ENCODE peak calls at places on chromosomes 7 and 10, in nine cellular contexts. One of them, this sample, is unnamed.

GRCh38 chr10:67936416-67936815 is 52.0 kb downstream of the SIRT1 start:
- DNase-seq in germinal center: no peak
- DNase-seq in H9: no peak
- DNase-seq in astrocyte: peak
- DNase-seq in sciatic nerve: no peak
- DNase-seq in CD4-positive, alpha-beta T cell: no peak
- DNase-seq in RWPE1: no peak
- DNase-seq in AG08396: no peak
- DNase-seq in NCI-H1694 treated with DMSO at 0.1 percent for 48 hours: no peak
- DNase-seq in this sample: no peak

GRCh38 chr10:91514684-91515253 is 104.6 kb downstream of the HECTD2 start:
- DNase-seq in germinal center: no peak
- DNase-seq in H9: no peak
- DNase-seq in astrocyte: peak
- DNase-seq in sciatic nerve: no peak
- DNase-seq in CD4-positive, alpha-beta T cell: no peak
- DNase-seq in RWPE1: no peak
- DNase-seq in AG08396: no peak
- DNase-seq in NCI-H1694 treated with DMSO at 0.1 percent for 48 hours: no peak
- DNase-seq in this sample: no peak

GRCh38 chr10:50347394-50347802 is 96.1 kb upstream of the ASAH2 start:
- DNase-seq in germinal center: no peak
- DNase-seq in H9: no peak
- DNase-seq in astrocyte: no peak
- DNase-seq in sciatic nerve: no peak
- DNase-seq in CD4-positive, alpha-beta T cell: no peak
- DNase-seq in RWPE1: no peak
- DNase-seq in AG08396: no peak
- DNase-seq in NCI-H1694 treated with DMSO at 0.1 percent for 48 hours: no peak
- DNase-seq in this sample: peak

GRCh38 chr7:100019908-100020307 is 4.5 kb downstream of the ZKSCAN1 start:
- DNase-seq in germinal center: no peak
- DNase-seq in H9: no peak
- DNase-seq in astrocyte: no peak
- DNase-seq in sciatic nerve: no peak
- DNase-seq in CD4-positive, alpha-beta T cell: no peak
- DNase-seq in RWPE1: no peak
- DNase-seq in AG08396: no peak
- DNase-seq in NCI-H1694 treated with DMSO at 0.1 percent for 48 hours: no peak
- DNase-seq in this sample: no peak

GRCh38 chr7:2230882-2231281 is 1.9 kb downstream of the MAD1L1 start:
- DNase-seq in germinal center: no peak
- DNase-seq in H9: no peak
- DNase-seq in astrocyte: no peak
- DNase-seq in sciatic nerve: no peak
- DNase-seq in CD4-positive, alpha-beta T cell: no peak
- DNase-seq in RWPE1: no peak
- DNase-seq in AG08396: no peak
- DNase-seq in NCI-H1694 treated with DMSO at 0.1 percent for 48 hours: no peak
- DNase-seq in this sample: no peak

GRCh38 chr7:132290021-132290420 is 286.2 kb downstream of the PLXNA4 start:
- DNase-seq in germinal center: no peak
- DNase-seq in H9: no peak
- DNase-seq in astrocyte: no peak
- DNase-seq in sciatic nerve: no peak
- DNase-seq in CD4-positive, alpha-beta T cell: no peak
- DNase-seq in RWPE1: no peak
- DNase-seq in AG08396: no peak
- DNase-seq in NCI-H1694 treated with DMSO at 0.1 percent for 48 hours: no peak
- DNase-seq in this sample: no peak

GRCh38 chr7:115208710-115209540 is 287.0 kb downstream of the MDFIC start:
- DNase-seq in germinal center: no peak
- DNase-seq in H9: no peak
- DNase-seq in astrocyte: no peak
- DNase-seq in sciatic nerve: no peak
- DNase-seq in CD4-positive, alpha-beta T cell: no peak
- DNase-seq in RWPE1: no peak
- DNase-seq in AG08396: no peak
- DNase-seq in NCI-H1694 treated with DMSO at 0.1 percent for 48 hours: no peak
- DNase-seq in this sample: no peak

GRCh38 chr10:21423850-21424249 is 101.6 kb downstream of the SKIDA1 start:
- DNase-seq in germinal center: no peak
- DNase-seq in H9: no peak
- DNase-seq in astrocyte: no peak
- DNase-seq in sciatic nerve: no peak
- DNase-seq in CD4-positive, alpha-beta T cell: no peak
- DNase-seq in RWPE1: no peak
- DNase-seq in AG08396: no peak
- DNase-seq in NCI-H1694 treated with DMSO at 0.1 percent for 48 hours: no peak
- DNase-seq in this sample: no peak

GRCh38 chr7:41268874-41269273 is 434.0 kb downstream of the INHBA start:
- DNase-seq in germinal center: no peak
- DNase-seq in H9: no peak
- DNase-seq in astrocyte: peak
- DNase-seq in sciatic nerve: no peak
- DNase-seq in CD4-positive, alpha-beta T cell: no peak
- DNase-seq in RWPE1: no peak
- DNase-seq in AG08396: no peak
- DNase-seq in NCI-H1694 treated with DMSO at 0.1 percent for 48 hours: no peak
- DNase-seq in this sample: no peak

GRCh38 chr7:130734525-130735272 is 692 bp upstream of the KLF14 start:
- DNase-seq in germinal center: no peak
- DNase-seq in H9: no peak
- DNase-seq in astrocyte: no peak
- DNase-seq in sciatic nerve: no peak
- DNase-seq in CD4-positive, alpha-beta T cell: no peak
- DNase-seq in RWPE1: no peak
- DNase-seq in AG08396: no peak
- DNase-seq in NCI-H1694 treated with DMSO at 0.1 percent for 48 hours: peak
- DNase-seq in this sample: no peak

GRCh38 chr10:15725603-15726002 is 5.9 kb upstream of the ITGA8 start:
- DNase-seq in germinal center: no peak
- DNase-seq in H9: no peak
- DNase-seq in astrocyte: peak
- DNase-seq in sciatic nerve: no peak
- DNase-seq in CD4-positive, alpha-beta T cell: no peak
- DNase-seq in RWPE1: peak
- DNase-seq in AG08396: peak
- DNase-seq in NCI-H1694 treated with DMSO at 0.1 percent for 48 hours: no peak
- DNase-seq in this sample: peak

GRCh38 chr10:1651280-1651975 is 85.9 kb downstream of the ADARB2 start:
- DNase-seq in germinal center: no peak
- DNase-seq in H9: no peak
- DNase-seq in astrocyte: no peak
- DNase-seq in sciatic nerve: no peak
- DNase-seq in CD4-positive, alpha-beta T cell: no peak
- DNase-seq in RWPE1: no peak
- DNase-seq in AG08396: no peak
- DNase-seq in NCI-H1694 treated with DMSO at 0.1 percent for 48 hours: peak
- DNase-seq in this sample: no peak

GRCh38 chr10:74272288-74272687 is 121.3 kb downstream of the ADK start:
- DNase-seq in germinal center: no peak
- DNase-seq in H9: no peak
- DNase-seq in astrocyte: no peak
- DNase-seq in sciatic nerve: no peak
- DNase-seq in CD4-positive, alpha-beta T cell: no peak
- DNase-seq in RWPE1: no peak
- DNase-seq in AG08396: no peak
- DNase-seq in NCI-H1694 treated with DMSO at 0.1 percent for 48 hours: no peak
- DNase-seq in this sample: no peak

This sample was measured in GM10248.